ENCODE peak calls at places on chromosomes 16 and 17, in four cellular contexts. E is spleen, X is brain microvascular endothelial cell, W is left ventricle myocardium inferior. I is an unnamed sample.

GRCh38 chr16:5003211-5003610 is 30.5 kb downstream of the NAGPA start:
- DNase-seq in X (no peak), W (no peak), E (peak; percentile 63), I (no peak)

GRCh38 chr17:58968662-58969061 is 138.0 kb downstream of the TRIM37 start:
- DNase-seq in W (no peak), X (no peak), E (no peak), I (no peak)

GRCh38 chr16:63982156-63982555 is 1139.7 kb downstream of the CDH11 start:
- DNase-seq in W (no peak), E (no peak), X (no peak), I (no peak)

GRCh38 chr16:86347090-86347489 is 163.2 kb upstream of the FOXF1 start:
- DNase-seq in W (no peak), E (no peak), X (no peak), I (no peak)

GRCh38 chr17:353213-353837 is 718 bp upstream of the RPH3AL start:
- DNase-seq in E (no peak), X (no peak), W (no peak), I (no peak)

GRCh38 chr16:2178321-2179106 is 17.9 kb downstream of the CASKIN1 start:
- DNase-seq in X (no peak), W (no peak), E (no peak), I (no peak)

GRCh38 chr17:48542956-48543853 is 1.7 kb downstream of the HOXB2 start:
- DNase-seq in X (peak; percentile 4), W (peak; percentile 47), E (no peak), I (no peak)

GRCh38 chr17:1649844-1650409 is at the start of gene RILP:
- DNase-seq in E (peak; percentile 93), X (no peak), W (peak; percentile 87), I (no peak)

GRCh38 chr17:81923302-81924260 is 4.0 kb downstream of the MAFG start:
- DNase-seq in X (peak; percentile 78), W (peak; percentile 75), E (peak; percentile 92), I (peak; percentile 82)

GRCh38 chr16:3781421-3781820 is 64.1 kb upstream of the TRAP1 start:
- DNase-seq in X (no peak), W (no peak), E (no peak), I (no peak)

GRCh38 chr17:21495281-21495680 is 119.1 kb downstream of the KCNJ12 start:
- DNase-seq in X (no peak), E (no peak), W (no peak), I (no peak)

GRCh38 chr17:39908789-39909352 is 9.6 kb downstream of the GSDMB start:
- DNase-seq in X (no peak), E (no peak), W (no peak), I (no peak)

GRCh38 chr17:73976147-73976546 is 227.3 kb upstream of the RPL38 start:
- DNase-seq in E (no peak), W (no peak), X (no peak), I (no peak)

GRCh38 chr17:57295526-57296023 is 39.3 kb downstream of the MSI2 start:
- DNase-seq in X (peak; percentile 26), E (no peak), W (no peak), I (no peak)

GRCh38 chr17:77304051-77304745 is 163.4 kb downstream of the SEC14L1 start:
- DNase-seq in E (no peak), X (no peak), W (no peak), I (no peak)

GRCh38 chr17:71757156-71757555 is 363.7 kb upstream of the SOX9 start:
- DNase-seq in X (no peak), W (no peak), E (no peak), I (no peak)

GRCh38 chr16:75292691-75293090 is 41.3 kb upstream of the BCAR1 start:
- DNase-seq in X (no peak), W (no peak), E (no peak), I (no peak)

GRCh38 chr16:2786826-2787151 is 571 bp downstream of the PRSS33 start:
- DNase-seq in W (no peak), X (no peak), E (no peak), I (peak; percentile 18)

GRCh38 chr16:65702707-65703402 is 581.0 kb upstream of the CDH11 start:
- DNase-seq in W (no peak), X (no peak), E (no peak), I (no peak)

GRCh38 chr17:4607773-4608187 is 23.5 kb downstream of the SMTNL2 start:
- DNase-seq in E (no peak), X (peak; percentile 63), W (peak; percentile 83), I (peak; percentile 70)

GRCh38 chr16:85296859-85297698 is 184.8 kb upstream of the CIBAR2 start:
- DNase-seq in E (no peak), X (no peak), W (no peak), I (peak; percentile 72)

GRCh38 chr17:50691550-50692447 is 15.9 kb downstream of the ANKRD40 start:
- DNase-seq in W (no peak), X (no peak), E (no peak), I (no peak)

GRCh38 chr16:46918905-46919792 is 35.0 kb downstream of the GPT2 start:
- DNase-seq in X (no peak), W (no peak), E (no peak), I (no peak)

GRCh38 chr16:17129971-17130370 is 340.8 kb downstream of the XYLT1 start:
- DNase-seq in X (no peak), W (no peak), E (no peak), I (no peak)

GRCh38 chr17:15431201-15431600 is 36.2 kb downstream of the CDRT4 start:
- DNase-seq in X (no peak), E (no peak), W (no peak), I (no peak)

GRCh38 chr16:26214694-26215093 is 522.9 kb downstream of the HS3ST4 start:
- DNase-seq in X (no peak), E (no peak), W (no peak), I (no peak)

GRCh38 chr17:51004249-51004648 is 116.4 kb downstream of the SPAG9 start:
- DNase-seq in E (no peak), W (no peak), X (no peak), I (no peak)

DNA sequence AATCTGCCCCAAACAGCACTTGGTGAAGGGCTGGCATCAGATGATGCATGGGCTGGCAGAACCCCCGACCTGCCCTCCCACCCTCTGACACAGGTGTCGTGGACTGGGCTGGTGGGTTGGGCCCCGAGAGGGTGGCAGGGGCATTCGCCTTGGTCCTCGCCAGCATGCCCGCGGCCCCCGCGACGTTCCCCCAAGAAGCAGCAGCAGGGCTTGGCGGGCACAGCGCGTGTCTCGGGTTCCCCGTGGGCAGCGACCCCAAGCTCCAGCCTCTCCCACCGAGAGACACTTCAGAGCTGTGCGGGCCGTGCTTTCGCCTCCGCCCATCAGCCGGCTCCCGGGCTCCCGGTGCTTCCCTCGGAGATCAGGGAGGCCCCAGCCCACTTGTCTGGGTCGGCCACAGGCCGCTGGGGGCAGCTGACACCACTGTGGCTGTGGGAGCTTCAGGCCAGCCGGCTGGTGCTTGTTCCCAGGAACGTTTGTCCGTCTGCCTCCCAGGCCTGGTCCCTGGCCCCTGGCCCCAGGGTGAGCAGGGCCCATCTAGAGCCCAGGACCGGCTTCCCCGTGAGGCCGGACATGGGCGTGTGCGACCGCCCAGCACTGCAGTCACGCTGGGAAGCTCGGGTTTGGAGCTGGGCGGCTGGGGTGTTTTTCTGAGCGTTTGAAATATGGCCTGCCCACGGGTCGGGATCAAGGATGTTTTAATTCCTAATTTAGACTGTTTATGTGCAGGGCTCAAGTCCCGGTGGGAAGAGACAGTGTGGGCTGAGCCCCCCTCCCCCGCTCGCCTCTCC is 16.6 kb downstream of the CACNA1H start:
- DNase-seq in X (no peak), E (no peak), W (no peak), I (no peak)
- TF ChIP-seq CTCF in X (peak; percentile 12), E (no peak), W (no peak), I (no peak)

GRCh38 chr16:27235055-27235937 is 32.0 kb downstream of the KDM8 start:
- DNase-seq in W (peak; percentile 89), E (peak; percentile 92), X (peak; percentile 93), I (no peak)
- TF ChIP-seq CTCF in W (peak; percentile 86), E (peak; percentile 85), X (peak; percentile 94), I (peak; percentile 86)

DNA sequence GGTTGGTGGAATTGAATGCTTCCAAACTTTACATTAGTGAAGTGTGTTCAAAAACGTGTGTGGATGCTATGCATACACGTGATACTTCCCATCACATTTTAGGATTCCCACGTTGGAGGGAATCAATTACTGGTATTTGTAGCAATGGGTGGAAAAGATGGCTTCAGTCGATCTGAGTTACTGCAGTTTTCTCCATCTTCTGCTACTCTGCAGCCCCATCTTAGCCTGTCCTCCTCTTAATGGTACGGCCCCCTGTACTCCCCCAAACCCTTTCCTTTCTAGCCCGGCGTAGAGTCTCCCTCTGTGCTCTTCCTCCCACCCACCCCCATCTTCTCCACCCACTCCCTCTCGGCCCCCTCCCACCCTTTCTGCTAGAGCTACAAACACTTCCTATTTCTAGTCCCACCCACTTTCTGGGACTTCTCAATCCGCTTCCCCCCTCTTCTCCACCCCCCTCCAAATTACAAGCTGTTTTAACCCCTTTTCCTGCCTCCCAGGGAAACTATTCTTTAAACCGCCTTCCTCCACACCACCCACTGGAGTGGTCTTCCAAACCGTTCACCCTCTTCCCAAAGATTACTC is 1.1 kb downstream of the CHTF8 start:
- DNase-seq in X (peak; percentile 20), E (peak; percentile 65), W (no peak), I (no peak)
- TF ChIP-seq CTCF in X (no peak), E (no peak), W (no peak), I (no peak)

DNA sequence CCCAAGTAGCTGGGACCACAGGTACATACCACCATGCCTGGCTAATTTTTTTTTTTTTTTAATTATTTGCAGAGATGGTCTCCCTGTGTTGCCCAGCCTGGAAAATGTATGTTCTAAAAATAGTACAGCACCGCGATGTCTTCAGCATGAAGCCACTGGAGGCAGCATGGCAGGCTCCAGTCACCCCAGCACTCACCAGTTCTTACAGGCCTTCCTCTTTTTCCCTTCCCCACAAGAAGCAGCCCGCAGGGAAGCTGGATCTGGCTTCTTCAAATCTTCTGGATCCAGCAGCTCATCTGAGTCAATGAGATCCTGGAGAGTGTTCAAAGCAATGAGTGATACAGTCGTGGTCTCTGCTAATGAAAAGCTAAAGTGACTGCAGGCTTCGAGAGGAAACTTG is 16.2 kb downstream of the CIAPIN1 start:
- DNase-seq in W (no peak), E (no peak), X (no peak), I (no peak)
- TF ChIP-seq CTCF in W (no peak), E (no peak), X (no peak), I (no peak)

GRCh38 chr16:82639263-82639662 is 12.5 kb downstream of the CDH13 start:
- DNase-seq in E (no peak), X (no peak), W (no peak), I (no peak)

GRCh38 chr16:82643936-82644630 is 17.3 kb downstream of the CDH13 start:
- DNase-seq in X (no peak), E (no peak), W (no peak), I (no peak)

GRCh38 chr16:82639666-82640336 is 13.0 kb downstream of the CDH13 start:
- DNase-seq in E (no peak), X (peak; percentile 81), W (peak; percentile 57), I (no peak)

GRCh38 chr16:82643136-82643535 is 16.4 kb downstream of the CDH13 start:
- DNase-seq in X (no peak), W (no peak), E (no peak), I (no peak)

DNA sequence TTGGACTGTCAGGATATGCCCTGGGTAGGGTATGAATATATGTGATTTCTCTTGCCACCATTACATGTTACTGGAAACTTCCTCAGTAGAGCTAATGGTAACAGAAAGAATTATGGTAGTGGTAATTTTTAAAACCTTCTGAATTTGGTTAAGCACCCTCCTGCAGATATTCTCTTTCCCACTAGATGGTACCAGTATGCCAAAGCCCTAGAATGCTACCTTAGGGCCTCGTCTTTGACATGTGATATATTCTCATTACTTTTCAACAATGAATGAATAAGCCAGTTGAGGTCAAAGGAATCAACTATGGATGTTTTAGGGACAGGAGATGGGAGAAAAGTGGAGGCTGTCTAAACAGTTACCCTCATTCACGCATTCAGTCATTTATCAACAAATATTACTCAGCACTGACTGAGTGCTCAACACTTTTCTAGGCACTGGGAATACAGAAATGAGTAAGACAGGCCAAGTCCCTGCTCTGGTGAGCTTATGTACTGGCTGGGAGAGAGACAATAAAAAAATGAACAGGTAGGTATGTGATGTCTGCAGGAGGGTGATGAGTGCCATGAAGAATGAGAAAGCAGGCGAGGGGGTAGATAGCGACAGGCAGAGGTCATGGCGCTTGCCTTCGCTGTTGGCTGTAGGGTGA is 14.7 kb downstream of the CDH13 start:
- DNase-seq in W (no peak), X (no peak), E (no peak), I (no peak)
- TF ChIP-seq CTCF in W (peak; percentile 46), X (peak; percentile 63), E (no peak), I (no peak)